ENCODE peak calls at places on chromosomes 6 and 20, in seven cellular contexts. Y is activated T-helper 2 cell treated with anti-CD3 and anti-CD28 coated beads, Interferon-gamma antibody, Interleukin-2, Interleukin-4, amounts not matched to agents 10 μg/mL and 5 μg/mL and 100 μg/mL, durations not matched to agents 14 hours and 24 hours and 36 hours; H is T-helper 1 cell; W is GM13976; U is CD4-positive, alpha-beta T cell; I is brain microvascular endothelial cell; D is occipital lobe. J is an unnamed sample.
A peak's percentile ranks its signal among the peaks of the same experiment; 100 is the strongest.

GRCh38 chr6:74834967-74835366 is 370.9 kb downstream of the COL12A1 start:
- DNase-seq in W (no peak), I (no peak), U (no peak), Y (no peak), H (no peak), D (no peak), J (no peak)

GRCh38 chr6:71393471-71393870 is 104.9 kb downstream of the OGFRL1 start:
- DNase-seq in I (no peak), Y (no peak), H (no peak), W (no peak), D (no peak), U (no peak), J (peak; percentile 79)

GRCh38 chr20:3818155-3819151 is 1.9 kb upstream of the AP5S1 start:
- DNase-seq in I (peak; percentile 76), D (no peak), U (no peak), H (no peak), W (peak; percentile 74), Y (no peak), J (peak; percentile 67)

GRCh38 chr6:439681-440167 is 48.2 kb downstream of the IRF4 start:
- DNase-seq in H (no peak), W (no peak), Y (no peak), I (no peak), D (no peak), U (no peak), J (no peak)

GRCh38 chr6:72819609-72820008 is 197.7 kb downstream of the KCNQ5 start:
- DNase-seq in D (no peak), H (no peak), U (no peak), Y (no peak), I (no peak), W (no peak), J (no peak)

GRCh38 chr6:105135056-105135455 is 44.8 kb downstream of the POPDC3 start:
- DNase-seq in D (no peak), W (no peak), I (peak; percentile 3), U (no peak), H (no peak), Y (no peak), J (no peak)

GRCh38 chr20:41362748-41363140 is 3.9 kb downstream of the EMILIN3 start:
- DNase-seq in U (no peak), I (no peak), H (no peak), W (no peak), D (no peak), Y (no peak), J (no peak)

GRCh38 chr6:157144861-157145260 is 178.5 kb downstream of the TMEM242 start:
- DNase-seq in W (no peak), Y (no peak), H (no peak), D (no peak), U (no peak), I (no peak), J (no peak)

GRCh38 chr6:110953633-110954303 is 4.7 kb upstream of the GTF3C6 start:
- DNase-seq in U (no peak), I (no peak), Y (no peak), H (no peak), W (no peak), D (no peak), J (no peak)

GRCh38 chr6:52543729-52544324 is 33.0 kb downstream of the TRAM2 start:
- DNase-seq in W (no peak), I (peak; percentile 68), D (no peak), U (no peak), Y (no peak), H (no peak), J (peak; percentile 49)

J was measured in NCI-H226.